ENCODE peak calls at places on chromosomes 13 and 19, in four cellular contexts. M is tibial artery, X is adrenal gland, S is osteoblast. C is an unnamed sample.

GRCh38 chr13:60629158-60629557 is 232.1 kb downstream of the TDRD3 start:
- DNase-seq in M (no peak), S (no peak), X (no peak), C (no peak)

GRCh38 chr13:67224148-67224846 is 5.8 kb downstream of the PCDH9 start:
- DNase-seq in M (peak), X (peak), S (no peak), C (peak)

GRCh38 chr13:90792335-90792734 is 555.2 kb upstream of the MIR17HG start:
- DNase-seq in X (no peak), S (no peak), M (no peak), C (no peak)

GRCh38 chr13:114073881-114074551 is 58.4 kb downstream of the RASA3 start:
- DNase-seq in M (peak), S (peak), X (no peak), C (no peak)

GRCh38 chr19:35086455-35086854 is 29.2 kb upstream of the FXYD3 start:
- DNase-seq in M (no peak), X (no peak), S (no peak), C (no peak)

GRCh38 chr19:344625-345319 is at the start of gene MIER2:
- DNase-seq in X (peak), M (peak), S (peak), C (peak)

GRCh38 chr13:84607614-84608013 is 725.3 kb upstream of the SLITRK1 start:
- DNase-seq in S (peak), M (no peak), X (peak), C (no peak)

GRCh38 chr19:38036707-38037106 is 129.7 kb downstream of the SIPA1L3 start:
- DNase-seq in M (no peak), X (no peak), S (no peak), C (no peak)

GRCh38 chr13:91817250-91817649 is 418.8 kb downstream of the GPC5 start:
- DNase-seq in M (no peak), S (no peak), X (no peak), C (no peak)

GRCh38 chr13:68064371-68064770 is 834.2 kb upstream of the PCDH9 start:
- DNase-seq in X (no peak), M (no peak), S (no peak), C (no peak)

GRCh38 chr19:43455321-43456113 is 9.9 kb downstream of the LYPD3 start:
- DNase-seq in X (no peak), M (no peak), S (no peak), C (no peak)

GRCh38 chr19:49355890-49356289 is 6.3 kb downstream of the TEAD2 start:
- DNase-seq in S (no peak), X (no peak), M (no peak), C (peak)

GRCh38 chr13:100089633-100090032 is 740 bp downstream of the PCCA start:
- DNase-seq in S (peak), X (no peak), M (no peak), C (no peak)

GRCh38 chr13:111911141-111911720 is 155.7 kb upstream of the SOX1 start:
- DNase-seq in X (no peak), M (peak), S (peak), C (no peak)

GRCh38 chr19:48997972-48998371 is 4.3 kb downstream of the RUVBL2 start:
- DNase-seq in X (no peak), M (no peak), S (peak), C (no peak)

GRCh38 chr13:79450110-79450509 is 30.8 kb upstream of the NDFIP2 start:
- DNase-seq in S (no peak), M (no peak), X (no peak), C (no peak)
- H3K27ac ChIP-seq in S (no peak), M (no peak), X (no peak), C (no peak)

DNA sequence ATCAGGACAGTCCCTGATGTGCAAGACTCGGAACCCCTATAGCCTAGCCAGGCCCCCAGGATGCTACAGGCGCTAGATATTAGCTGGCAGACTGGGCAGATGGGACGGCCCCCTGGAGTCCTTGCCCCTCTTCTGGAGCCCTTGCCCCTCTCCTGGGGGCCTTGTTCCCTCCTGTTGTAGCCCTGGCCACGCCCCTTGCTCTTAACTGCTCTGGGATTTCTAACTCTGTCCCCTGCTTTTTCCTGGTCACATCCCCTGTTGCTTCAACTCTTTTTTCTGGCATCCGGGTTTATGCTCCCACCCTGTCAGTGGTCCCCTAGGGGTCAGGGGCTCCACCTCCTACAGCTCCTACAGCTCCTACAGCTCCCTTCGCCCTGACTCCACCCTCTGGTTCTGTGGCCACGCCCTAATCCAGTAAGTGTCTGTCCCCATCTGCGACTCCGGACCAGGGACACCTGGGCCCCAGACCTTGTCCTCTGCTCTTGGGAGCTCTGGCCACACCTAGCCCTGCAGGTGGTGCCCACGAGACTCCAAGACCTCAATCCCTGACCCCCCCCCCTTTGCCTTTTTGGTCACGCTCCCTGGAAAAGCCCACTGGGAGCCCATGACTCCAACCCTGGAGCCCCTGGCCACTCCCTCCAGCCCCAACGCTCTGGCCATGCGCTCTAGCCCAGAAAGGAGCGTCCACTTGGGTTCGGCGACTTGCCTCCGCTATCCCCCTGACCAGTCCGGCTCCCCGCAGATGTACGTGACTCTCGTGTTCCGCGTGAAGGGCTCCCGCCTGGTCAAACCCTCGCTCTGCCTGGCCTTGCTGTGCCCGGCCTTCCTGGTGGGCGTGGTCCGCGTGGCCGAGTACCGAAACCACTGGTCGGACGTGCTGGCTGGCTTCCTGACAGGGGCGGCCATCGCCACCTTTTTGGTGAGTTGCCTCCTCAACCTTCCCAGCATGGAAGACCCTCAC is 6.8 kb downstream of the PLPPR2 start:
- DNase-seq in S (peak), M (no peak), X (no peak), C (no peak)
- H3K27ac ChIP-seq in S (no peak), M (no peak), X (no peak), C (no peak)

GRCh38 chr13:45162194-45162593 is 38.7 kb downstream of the KCTD4 start:
- DNase-seq in X (no peak), S (peak), M (no peak), C (no peak)

GRCh38 chr13:45168555-45168930 is 32.3 kb downstream of the KCTD4 start:
- DNase-seq in X (no peak), M (no peak), S (no peak), C (no peak)

GRCh38 chr13:45167611-45168554 is 33.0 kb downstream of the KCTD4 start:
- DNase-seq in S (peak), X (no peak), M (no peak), C (peak)

GRCh38 chr13:45166858-45167257 is 34.0 kb downstream of the KCTD4 start:
- DNase-seq in S (peak), M (no peak), X (no peak), C (no peak)

DNA sequence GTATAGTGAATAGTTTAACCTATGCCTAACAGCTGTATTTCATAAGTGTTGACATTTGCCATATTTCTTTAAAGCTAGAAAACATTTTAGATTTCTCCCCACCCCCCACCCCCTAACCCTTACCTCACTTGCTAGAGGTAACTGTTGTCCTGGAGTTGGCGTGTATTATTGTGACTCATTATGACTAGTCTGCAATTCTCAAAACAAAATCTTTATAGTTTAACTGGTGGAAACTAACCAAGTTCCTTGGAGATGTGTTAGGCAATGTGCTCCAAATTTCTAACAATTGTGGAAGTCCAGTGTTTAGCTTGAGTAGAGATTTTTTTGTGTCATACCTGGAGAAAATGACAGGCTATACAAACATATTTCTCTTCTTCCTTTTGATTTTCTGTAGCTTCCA is 38.0 kb downstream of the KCTD4 start:
- DNase-seq in S (peak), M (no peak), X (no peak), C (no peak)
- H3K27ac ChIP-seq in S (peak), M (no peak), X (peak), C (no peak)

DNA sequence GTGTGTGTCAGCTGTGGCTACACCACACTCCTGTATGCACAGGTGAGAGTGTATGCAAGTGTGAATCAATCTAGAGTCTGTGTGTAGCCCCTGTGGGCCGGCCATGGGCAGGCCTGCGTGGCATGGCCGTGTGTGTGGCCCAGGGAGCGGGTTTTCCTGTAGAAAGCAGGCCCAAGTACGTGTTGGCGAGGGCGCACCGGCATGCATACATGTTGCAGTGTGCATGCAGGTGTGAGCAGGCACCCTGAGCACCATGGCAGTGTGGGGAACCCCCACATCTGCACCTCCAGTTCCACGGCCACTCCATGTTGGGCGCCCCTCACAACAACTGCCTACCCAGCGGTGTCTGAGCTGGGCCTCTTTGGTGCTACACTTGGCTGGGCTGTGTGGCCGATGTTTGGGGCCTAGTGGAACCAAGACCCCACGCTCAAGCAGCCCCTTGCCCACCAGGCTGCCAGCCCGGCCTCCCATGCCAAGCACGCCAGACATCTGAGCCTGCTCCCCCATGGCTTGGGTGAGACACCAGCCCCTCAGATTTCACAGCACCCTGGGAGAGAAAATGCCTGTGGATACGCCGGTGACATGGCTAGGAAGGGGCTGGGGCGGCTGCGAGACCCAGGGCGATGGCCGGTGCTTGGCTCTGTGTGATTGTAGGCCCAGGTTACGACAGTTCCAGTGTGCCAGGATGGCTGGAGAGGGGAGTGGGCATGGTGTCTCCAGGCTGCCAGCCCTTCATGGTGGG is 2.1 kb downstream of the NFIX start:
- DNase-seq in S (no peak), X (no peak), M (no peak), C (no peak)
- H3K27ac ChIP-seq in S (peak), X (peak), M (peak), C (peak)